ENCODE peak calls at places on chromosomes 6 and 20, in seven cellular contexts. U, L, S, N, R, K and I are unnamed samples.

GRCh38 chr6:118735320-118735719 is 83.9 kb upstream of the CEP85L start:
- DNase-seq in U (no peak), L (no peak), S (peak), N (no peak), R (peak), K (no peak), I (peak)

GRCh38 chr20:7772376-7772775 is 167.9 kb downstream of the HAO1 start:
- DNase-seq in U (no peak), L (peak), S (no peak), N (no peak), R (no peak), K (no peak), I (peak)

GRCh38 chr20:49647509-49647908 is 66.2 kb downstream of the B4GALT5 start:
- DNase-seq in U (no peak), L (no peak), S (peak), N (no peak), R (no peak), K (no peak), I (no peak)

GRCh38 chr6:122609881-122610689 is at the start of gene PKIB:
- DNase-seq in U (peak), L (peak), S (peak), N (peak), R (peak), K (peak), I (peak)

GRCh38 chr6:514396-514973 is 122.9 kb downstream of the IRF4 start:
- DNase-seq in U (no peak), L (no peak), S (no peak), N (no peak), R (no peak), K (no peak), I (no peak)

GRCh38 chr20:59412251-59412650 is 111.8 kb downstream of the EDN3 start:
- DNase-seq in U (no peak), L (no peak), S (no peak), N (no peak), R (no peak), K (no peak), I (no peak)

GRCh38 chr6:7034055-7034454 is 73.7 kb upstream of the RREB1 start:
- DNase-seq in U (no peak), L (no peak), S (no peak), N (no peak), R (no peak), K (no peak), I (no peak)

GRCh38 chr6:11292837-11293236 is 60.4 kb upstream of the NEDD9 start:
- DNase-seq in U (no peak), L (no peak), S (no peak), N (no peak), R (no peak), K (no peak), I (no peak)

GRCh38 chr20:18571578-18571977 is 4.3 kb downstream of the SMIM26 start:
- DNase-seq in U (no peak), L (no peak), S (no peak), N (no peak), R (no peak), K (no peak), I (no peak)

GRCh38 chr6:113879186-113880096 is 22.3 kb downstream of the MARCKS start:
- DNase-seq in U (peak), L (no peak), S (peak), N (peak), R (peak), K (peak), I (peak)

GRCh38 chr6:170045981-170046667 is 244.8 kb downstream of the DLL1 start:
- DNase-seq in U (no peak), L (no peak), S (no peak), N (peak), R (no peak), K (no peak), I (no peak)

GRCh38 chr6:41734666-41735426 is 562 bp downstream of the TFEB start:
- DNase-seq in U (peak), L (peak), S (peak), N (peak), R (peak), K (peak), I (peak)

GRCh38 chr20:59644371-59644939 is 40.1 kb downstream of the PHACTR3 start:
- DNase-seq in U (no peak), L (no peak), S (no peak), N (no peak), R (no peak), K (no peak), I (no peak)

GRCh38 chr6:165807249-165807951 is 144.4 kb upstream of the PDE10A start:
- DNase-seq in U (no peak), L (peak), S (no peak), N (no peak), R (no peak), K (no peak), I (no peak)

GRCh38 chr6:45021652-45022051 is 306.5 kb upstream of the RUNX2 start:
- DNase-seq in U (no peak), L (no peak), S (peak), N (no peak), R (no peak), K (no peak), I (no peak)

GRCh38 chr20:41279546-41280225 is 37.8 kb downstream of the ZHX3 start:
- DNase-seq in U (no peak), L (no peak), S (no peak), N (no peak), R (peak), K (no peak), I (no peak)

GRCh38 chr6:116115781-116116180 is 10.2 kb downstream of the COL10A1 start:
- DNase-seq in U (no peak), L (no peak), S (peak), N (no peak), R (no peak), K (no peak), I (no peak)

GRCh38 chr6:33632603-33633039 is 11.5 kb downstream of the ITPR3 start:
- DNase-seq in U (no peak), L (no peak), S (peak), N (peak), R (peak), K (peak), I (peak)

GRCh38 chr6:127111526-127111925 is 6.9 kb upstream of the RSPO3 start:
- DNase-seq in U (no peak), L (no peak), S (no peak), N (no peak), R (no peak), K (no peak), I (no peak)

GRCh38 chr6:36463686-36464085 is 20.9 kb downstream of the KCTD20 start:
- DNase-seq in U (no peak), L (no peak), S (no peak), N (no peak), R (no peak), K (no peak), I (no peak)

GRCh38 chr6:170415318-170415717 is 108.8 kb downstream of the FAM120B start:
- DNase-seq in U (no peak), L (no peak), S (no peak), N (no peak), R (no peak), K (no peak), I (no peak)

GRCh38 chr6:169231790-169232506 is 21.7 kb downstream of the THBS2 start:
- DNase-seq in U (no peak), L (no peak), S (no peak), N (peak), R (no peak), K (no peak), I (no peak)

GRCh38 chr20:754904-755303 is 13.4 kb downstream of the SLC52A3 start:
- DNase-seq in U (no peak), L (no peak), S (no peak), N (no peak), R (no peak), K (no peak), I (no peak)

GRCh38 chr6:159654483-159655098 is 38.5 kb downstream of the SOD2 start:
- DNase-seq in U (no peak), L (no peak), S (peak), N (no peak), R (peak), K (peak), I (peak)

GRCh38 chr6:116030745-116031144 is 29.9 kb downstream of the FRK start:
- DNase-seq in U (no peak), L (no peak), S (no peak), N (no peak), R (no peak), K (no peak), I (no peak)

GRCh38 chr6:20688710-20689500 is 154.6 kb downstream of the CDKAL1 start:
- DNase-seq in U (no peak), L (no peak), S (peak), N (no peak), R (peak), K (no peak), I (peak)

GRCh38 chr6:157236040-157236725 is 87.1 kb downstream of the TMEM242 start:
- DNase-seq in U (no peak), L (no peak), S (no peak), N (peak), R (peak), K (no peak), I (no peak)

GRCh38 chr6:89368107-89368506 is 15.6 kb upstream of the UBE2J1 start:
- DNase-seq in U (peak), L (peak), S (peak), N (peak), R (no peak), K (peak), I (peak)

GRCh38 chr6:3919849-3920248 is 70.7 kb downstream of the FAM50B start:
- DNase-seq in U (no peak), L (no peak), S (no peak), N (no peak), R (no peak), K (no peak), I (no peak)

GRCh38 chr6:118372413-118372812 is 175.7 kb upstream of the PLN start:
- DNase-seq in U (peak), L (peak), S (no peak), N (no peak), R (no peak), K (no peak), I (peak)

GRCh38 chr20:14879020-14879697 is 541.7 kb upstream of the FLRT3 start:
- DNase-seq in U (no peak), L (no peak), S (peak), N (no peak), R (peak), K (peak), I (peak)

GRCh38 chr20:58436868-58437645 is 48.0 kb downstream of the VAPB start:
- DNase-seq in U (no peak), L (no peak), S (peak), N (no peak), R (no peak), K (peak), I (no peak)

GRCh38 chr6:11212625-11213024 is 19.8 kb downstream of the NEDD9 start:
- DNase-seq in U (peak), L (peak), S (peak), N (no peak), R (no peak), K (no peak), I (peak)

GRCh38 chr20:59678286-59678685 is 73.9 kb downstream of the PHACTR3 start:
- DNase-seq in U (no peak), L (no peak), S (no peak), N (no peak), R (no peak), K (no peak), I (no peak)

GRCh38 chr6:137900815-137901214 is 33.8 kb downstream of the TNFAIP3 start:
- DNase-seq in U (no peak), L (no peak), S (no peak), N (no peak), R (no peak), K (no peak), I (no peak)

GRCh38 chr6:31010393-31011060 is at the start of gene MUC22:
- DNase-seq in U (no peak), L (no peak), S (peak), N (no peak), R (no peak), K (no peak), I (peak)

GRCh38 chr6:78487401-78487800 is 379.9 kb upstream of the IRAK1BP1 start:
- DNase-seq in U (no peak), L (no peak), S (no peak), N (no peak), R (no peak), K (no peak), I (no peak)

GRCh38 chr6:56866917-56867522 is 87.9 kb upstream of the BEND6 start:
- DNase-seq in U (no peak), L (no peak), S (peak), N (no peak), R (no peak), K (no peak), I (peak)

GRCh38 chr20:35173576-35174192 is 1.8 kb downstream of the PROCR start:
- DNase-seq in U (no peak), L (no peak), S (no peak), N (no peak), R (no peak), K (no peak), I (no peak)

GRCh38 chr20:38300433-38300832 is 3.5 kb upstream of the BPI start:
- DNase-seq in U (no peak), L (no peak), S (no peak), N (no peak), R (no peak), K (no peak), I (no peak)
- TF ChIP-seq CTCF in U (no peak), L (no peak), S (no peak), N (no peak), R (no peak), K (no peak), I (no peak)

GRCh38 chr6:12311106-12311505 is 20.9 kb downstream of the EDN1 start:
- DNase-seq in U (no peak), L (no peak), S (peak), N (no peak), R (no peak), K (no peak), I (peak)
- TF ChIP-seq CTCF in U (no peak), L (peak), S (peak), N (no peak), R (no peak), K (no peak), I (peak)

GRCh38 chr20:57223648-57224489 is 42.6 kb downstream of the BMP7 start:
- DNase-seq in U (peak), L (peak), S (peak), N (no peak), R (no peak), K (no peak), I (peak)
- TF ChIP-seq CTCF in U (no peak), L (no peak), S (peak), N (no peak), R (no peak), K (peak), I (no peak)

GRCh38 chr6:131960371-131961133 is 9.4 kb upstream of the CCN2 start:
- DNase-seq in U (no peak), L (no peak), S (peak), N (no peak), R (no peak), K (no peak), I (no peak)
- TF ChIP-seq CTCF in U (no peak), L (peak), S (peak), N (no peak), R (no peak), K (peak), I (peak)

GRCh38 chr20:63520939-63521601 is 505 bp downstream of the PPDPF start:
- DNase-seq in U (peak), L (peak), S (peak), N (peak), R (peak), K (peak), I (peak)
- TF ChIP-seq CTCF in U (no peak), L (peak), S (no peak), N (no peak), R (peak), K (peak), I (no peak)

GRCh38 chr20:50820515-50821256 is 25.8 kb downstream of the BCAS4 start:
- DNase-seq in U (no peak), L (no peak), S (no peak), N (no peak), R (no peak), K (no peak), I (no peak)
- TF ChIP-seq CTCF in U (no peak), L (no peak), S (no peak), N (no peak), R (no peak), K (no peak), I (no peak)

GRCh38 chr20:45362804-45363610 is at the start of gene SYS1:
- DNase-seq in U (peak), L (peak), S (peak), N (peak), R (peak), K (peak), I (peak)
- TF ChIP-seq CTCF in U (no peak), L (peak), S (peak), N (peak), R (peak), K (peak), I (peak)

GRCh38 chr6:39389372-39389767 is 66.9 kb upstream of the KCNK16 start:
- DNase-seq in U (no peak), L (no peak), S (no peak), N (no peak), R (no peak), K (peak), I (peak)
- TF ChIP-seq CTCF in U (no peak), L (peak), S (no peak), N (no peak), R (no peak), K (peak), I (no peak)

DNA sequence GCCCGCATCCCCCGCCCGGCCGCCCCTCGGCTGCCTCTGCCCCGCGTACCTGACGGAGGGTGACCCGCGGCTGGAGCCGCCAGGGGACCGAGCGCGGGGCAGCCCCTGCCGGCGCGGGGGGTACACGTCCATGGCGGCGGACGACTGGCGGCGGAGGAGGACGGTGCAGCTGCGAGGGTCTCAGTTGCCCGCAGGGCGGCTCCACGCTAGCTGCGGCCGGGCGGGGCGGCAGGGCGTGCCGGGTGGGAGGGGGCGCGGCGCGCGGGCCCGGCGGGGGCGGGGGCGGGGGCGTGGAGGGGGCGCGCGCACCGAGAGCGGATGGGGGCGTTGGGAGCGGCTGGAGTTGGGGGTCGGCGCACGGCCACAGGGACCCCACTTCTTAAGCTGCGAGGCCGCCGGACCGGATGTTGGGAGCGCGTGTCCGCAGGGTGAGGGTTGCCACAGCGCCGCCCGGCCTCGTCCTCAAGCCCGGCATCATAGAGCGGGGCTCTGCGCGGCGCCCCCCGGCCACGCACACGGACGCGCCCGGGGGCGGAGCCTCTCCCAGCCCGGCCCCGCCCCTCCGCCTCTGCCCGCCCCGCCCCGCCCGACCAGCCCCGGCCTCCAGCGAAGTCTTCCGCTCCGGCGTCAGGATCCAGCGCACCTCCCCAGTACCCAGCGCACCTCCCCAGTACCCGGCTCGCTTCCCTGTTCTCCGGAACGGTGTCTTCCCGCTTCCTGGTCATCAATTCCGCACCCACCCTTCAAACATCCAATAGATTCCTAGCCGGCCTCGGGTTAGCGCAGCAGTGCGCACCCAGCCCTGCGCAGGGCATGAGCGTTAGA is at the start of gene DNAAF9:
- DNase-seq in U (peak), L (peak), S (peak), N (peak), R (peak), K (peak), I (peak)
- TF ChIP-seq CTCF in U (no peak), L (peak), S (no peak), N (peak), R (no peak), K (peak), I (peak)